ENCODE peak calls at places on chromosomes 12 and 14, in four cellular contexts. M is A549, X is WTC11, T is HepG2. Y is an unnamed sample.

GRCh38 chr12:107468182-107468581 is 217.4 kb upstream of the PWP1 start:
- DNase-seq in M (no peak), X (no peak), T (no peak), Y (no peak)

GRCh38 chr12:25495336-25496097 is 57.6 kb downstream of the LMNTD1 start:
- DNase-seq in M (peak; percentile 37), X (no peak), T (peak; percentile 41), Y (no peak)

GRCh38 chr12:9184276-9184675 is 23.9 kb downstream of the PZP start:
- DNase-seq in M (no peak), X (no peak), T (no peak), Y (no peak)

GRCh38 chr14:101196795-101197590 is 293.5 kb upstream of the RTL1 start:
- DNase-seq in M (no peak), X (peak; percentile 54), T (no peak), Y (peak; percentile 18)

GRCh38 chr12:47024463-47024862 is 55.0 kb upstream of the PCED1B start:
- DNase-seq in M (no peak), X (no peak), T (no peak), Y (no peak)

GRCh38 chr12:18145924-18146323 is 55.9 kb upstream of the RERGL start:
- DNase-seq in M (no peak), X (no peak), T (no peak), Y (no peak)

GRCh38 chr12:26940820-26941219 is 2.5 kb downstream of the FGFR1OP2 start:
- DNase-seq in M (no peak), X (no peak), T (no peak), Y (no peak)

GRCh38 chr12:104276192-104277131 is 27.1 kb upstream of the EID3 start:
- DNase-seq in M (peak; percentile 64), X (no peak), T (no peak), Y (no peak)

GRCh38 chr14:58750321-58751269 is 112.8 kb downstream of the DACT1 start:
- DNase-seq in M (no peak), X (no peak), T (no peak), Y (no peak)

GRCh38 chr12:104519190-104519857 is 62.6 kb downstream of the CHST11 start:
- DNase-seq in M (no peak), X (no peak), T (no peak), Y (no peak)

GRCh38 chr12:51082561-51083139 is 746 bp downstream of the CSRNP2 start:
- DNase-seq in M (peak; percentile 20), X (no peak), T (peak; percentile 7), Y (no peak)

GRCh38 chr14:105014032-105014431 is 6.9 kb downstream of the CDCA4 start:
- DNase-seq in M (no peak), X (no peak), T (no peak), Y (no peak)

GRCh38 chr14:59997966-59998365 is 78.0 kb downstream of the LRRC9 start:
- DNase-seq in M (no peak), X (no peak), T (no peak), Y (no peak)

GRCh38 chr14:61710853-61711817 is 15.8 kb downstream of the HIF1A start:
- DNase-seq in M (no peak), X (no peak), T (peak; percentile 32), Y (no peak)

GRCh38 chr12:54210400-54210790 is 21.6 kb upstream of the SMUG1 start:
- DNase-seq in M (no peak), X (no peak), T (no peak), Y (no peak)

GRCh38 chr12:67651380-67651695 is 2.8 kb downstream of the DYRK2 start:
- DNase-seq in M (peak; percentile 46), X (no peak), T (peak; percentile 4), Y (no peak)

DNA sequence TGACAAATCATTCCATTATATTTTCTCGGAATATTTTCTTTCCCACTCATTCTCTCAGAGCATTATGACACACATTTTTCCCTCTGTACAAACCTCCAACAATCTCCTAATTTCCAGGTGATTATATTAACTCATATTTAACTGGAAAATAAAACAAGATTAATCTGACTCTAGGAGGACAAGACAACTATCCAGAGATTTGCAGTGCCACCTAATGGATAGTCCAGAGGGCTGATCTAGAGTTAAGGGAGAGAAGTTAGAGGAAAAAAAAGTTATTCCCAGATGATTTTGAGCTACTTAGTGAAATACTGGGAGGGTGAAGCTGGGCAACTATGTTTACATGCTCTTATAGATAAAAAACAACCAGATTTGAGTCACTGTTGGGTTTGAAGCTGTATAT is 161.7 kb downstream of the ALX1 start:
- DNase-seq in M (peak; percentile 49), X (no peak), T (peak; percentile 9), Y (no peak)
- TF ChIP-seq NR3C1 in M (no peak), X (no peak), T (no peak), Y (no peak)

DNA sequence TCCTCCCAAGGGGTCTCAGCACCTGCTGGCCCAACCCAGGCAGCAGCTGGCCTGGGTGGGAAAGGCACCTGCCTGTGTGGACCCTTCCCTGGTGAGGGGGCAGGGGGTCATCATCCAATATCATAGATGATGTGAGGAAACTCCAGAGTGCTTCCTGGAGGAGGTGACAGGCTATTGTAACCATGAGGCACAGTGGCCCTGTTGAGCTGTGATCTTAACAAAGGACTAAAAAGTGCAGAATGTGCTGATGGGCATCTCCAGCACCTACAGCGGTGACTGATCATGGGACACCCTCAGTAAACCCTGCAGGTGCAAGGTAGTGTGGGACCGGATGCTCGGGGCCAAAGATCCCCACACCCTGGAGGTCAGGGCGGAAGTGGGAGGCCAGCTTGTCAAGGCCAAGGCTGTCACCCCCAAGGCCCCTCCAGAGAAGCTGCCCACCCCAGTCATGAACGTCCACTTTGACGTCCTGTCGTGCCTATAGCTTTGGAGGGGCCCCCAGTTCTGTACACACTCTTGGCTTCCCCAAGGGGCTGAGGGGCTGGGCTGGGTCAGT is 7.5 kb downstream of the MMP17 start:
- DNase-seq in M (no peak), X (no peak), T (no peak), Y (no peak)
- TF ChIP-seq NR3C1 in M (no peak), X (no peak), T (no peak), Y (no peak)

GRCh38 chr14:21048638-21049037 is 6.5 kb downstream of the RNASE7 start:
- DNase-seq in M (no peak), X (no peak), T (peak; percentile 78), Y (no peak)
- TF ChIP-seq NR3C1 in M (no peak), X (no peak), T (no peak), Y (no peak)

GRCh38 chr12:12017798-12018197 is 52.9 kb upstream of the BCL2L14 start:
- DNase-seq in M (no peak), X (peak; percentile 61), T (no peak), Y (no peak)
- TF ChIP-seq NR3C1 in M (no peak), X (no peak), T (no peak), Y (no peak)

DNA sequence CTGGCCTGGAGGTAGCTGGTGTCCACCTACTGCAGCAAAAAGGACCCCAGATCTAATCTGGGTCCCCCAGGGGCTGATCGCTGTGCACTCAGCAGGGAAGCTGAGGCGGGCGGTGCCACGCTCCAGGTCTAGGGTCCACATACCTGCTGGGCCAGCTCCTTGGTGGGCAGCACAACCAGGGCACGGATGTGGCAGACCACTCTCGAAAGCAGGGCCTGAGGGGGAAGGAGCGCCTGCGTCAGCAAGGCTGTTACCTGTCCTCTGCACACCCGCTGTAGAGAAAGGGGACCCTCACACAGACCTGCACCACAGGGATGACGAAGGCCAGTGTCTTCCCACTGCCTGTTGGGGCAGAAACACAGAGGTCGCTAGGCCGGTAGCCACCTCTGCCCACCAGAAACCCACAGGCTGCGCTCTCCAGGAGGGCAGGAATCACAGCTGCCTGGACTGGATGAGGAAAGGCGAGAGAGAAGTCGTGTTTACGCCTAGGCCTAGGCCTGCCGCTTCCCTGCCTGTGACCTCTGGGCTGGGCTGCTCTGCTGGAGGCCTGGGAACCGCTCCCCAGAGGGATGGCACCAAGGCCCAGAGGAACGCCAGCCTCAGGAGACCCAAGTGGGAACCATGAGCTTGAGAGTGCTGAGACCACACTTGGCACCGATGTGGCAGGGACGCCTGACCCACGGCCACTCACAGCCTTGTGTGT is 2.0 kb downstream of the DDX51 start:
- DNase-seq in M (no peak), X (no peak), T (no peak), Y (no peak)
- TF ChIP-seq NR3C1 in M (no peak), X (no peak), T (no peak), Y (no peak)

DNA sequence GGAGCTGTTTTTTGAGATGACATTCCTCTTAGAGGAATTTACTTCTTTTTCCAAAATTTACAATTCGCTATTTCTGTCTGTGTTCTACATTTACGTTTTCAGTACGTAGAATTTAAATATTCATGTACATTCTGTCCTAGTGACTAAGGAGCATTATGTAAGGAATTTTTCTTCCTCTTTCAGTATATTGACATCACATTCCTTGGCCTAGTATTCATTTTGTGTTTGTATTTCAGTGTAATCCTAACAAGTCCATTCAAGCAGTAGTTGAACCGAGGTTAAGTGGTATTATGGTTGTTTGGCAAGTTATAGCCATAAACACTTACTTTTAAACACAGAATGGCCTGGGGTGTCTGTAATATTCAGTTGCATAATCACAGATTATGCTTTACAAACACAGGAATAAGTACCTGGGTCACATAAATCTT is 465.2 kb downstream of the PCNX1 start:
- DNase-seq in M (peak; percentile 61), X (no peak), T (peak; percentile 16), Y (no peak)
- TF ChIP-seq NR3C1 in M (no peak), X (no peak), T (no peak), Y (no peak)

DNA sequence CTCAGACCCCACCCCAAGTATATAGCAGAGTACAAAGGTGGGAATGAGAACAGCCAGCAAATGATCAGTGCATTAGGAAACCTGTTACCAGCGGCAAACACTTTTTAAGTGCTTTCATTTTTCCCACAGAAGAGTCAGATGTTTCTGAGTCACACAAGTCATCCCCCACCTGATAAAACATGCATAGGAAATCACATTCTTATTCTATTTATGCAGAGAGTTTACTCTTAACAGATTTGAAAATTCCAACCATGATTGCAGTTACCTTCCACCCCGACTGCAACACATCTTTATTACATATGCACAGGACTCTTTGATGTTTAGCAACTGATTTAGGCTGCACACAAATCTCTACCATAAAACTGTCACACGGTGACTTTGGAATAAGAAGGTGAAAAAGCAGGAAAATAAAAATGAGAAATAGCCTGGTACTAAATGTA is 236.4 kb downstream of the PAWR start:
- DNase-seq in M (no peak), X (no peak), T (peak; percentile 26), Y (no peak)
- TF ChIP-seq NR3C1 in M (no peak), X (no peak), T (no peak), Y (no peak)

DNA sequence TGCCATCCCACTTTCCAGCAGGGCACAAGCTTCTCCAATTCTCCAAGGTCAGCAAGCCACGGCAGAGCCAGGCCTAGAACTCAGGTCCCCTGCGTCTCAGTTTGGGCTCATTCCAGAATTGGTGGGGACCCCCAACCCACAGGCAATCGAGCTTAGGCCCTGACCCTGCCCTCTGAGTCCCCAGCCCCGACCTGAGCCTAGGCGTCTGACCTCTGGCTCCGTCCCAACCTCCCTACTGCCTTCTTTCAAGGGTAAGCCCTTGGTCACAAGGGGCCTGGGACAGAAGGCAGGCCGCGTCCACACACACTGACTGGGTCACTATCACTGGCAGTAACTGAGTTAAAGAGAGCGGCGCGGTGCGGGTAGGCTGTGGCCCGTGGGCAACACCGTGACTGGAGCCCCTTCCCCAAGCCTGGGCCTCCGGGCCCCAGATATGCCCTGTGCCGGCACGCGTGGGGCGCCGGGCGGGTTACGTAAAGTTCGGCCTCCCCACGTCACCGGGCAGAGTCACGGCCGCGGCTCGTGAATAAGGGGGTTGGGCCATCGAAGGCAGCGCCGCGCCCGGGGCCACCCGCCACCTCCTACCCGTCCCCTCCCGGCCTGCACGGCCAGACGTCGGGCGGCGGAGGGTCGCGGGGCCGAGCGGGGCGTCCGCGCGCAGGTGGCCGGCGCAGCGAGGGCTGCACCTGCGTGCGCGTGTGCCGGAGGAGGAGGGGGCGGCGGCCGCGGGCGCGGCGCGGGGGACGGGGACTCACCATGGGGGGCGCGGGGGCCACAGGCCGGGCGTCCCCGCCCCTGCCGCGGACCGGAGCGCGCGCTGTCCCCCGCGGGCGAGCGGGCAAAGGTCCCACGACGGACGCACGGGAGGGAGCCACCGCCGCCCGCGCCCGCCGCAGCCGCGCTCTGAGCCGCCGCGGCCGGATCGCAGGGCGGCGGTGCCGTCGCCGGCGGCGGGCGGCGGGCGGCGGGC is 517 bp downstream of the ANKRD9 start:
- DNase-seq in M (peak; percentile 40), X (no peak), T (no peak), Y (peak; percentile 61)
- TF ChIP-seq NR3C1 in M (no peak), X (no peak), T (no peak), Y (no peak)